ENCODE peak calls at places on chromosomes 5 and 9, in seven cellular contexts. J is neural progenitor cell; F is endothelial cell of umbilical vein; E is effector memory CD4-positive, alpha-beta T cell; Z is neuronal stem cell; K is CD4-positive, alpha-beta T cell; I is CD8-positive, alpha-beta T cell. R is an unnamed sample.

GRCh38 chr5:150473673-150474358 is 24.3 kb upstream of the RPS14 start:
- DNase-seq in J (peak; percentile 80), F (no peak), E (no peak), Z (no peak), K (no peak), I (no peak), R (no peak)

GRCh38 chr9:34139477-34140146 is 13.1 kb upstream of the DCAF12 start:
- DNase-seq in J (no peak), F (peak; percentile 89), E (no peak), Z (no peak), K (no peak), I (no peak), R (no peak)

GRCh38 chr9:71796368-71796767 is 28.1 kb upstream of the CEMIP2 start:
- DNase-seq in J (no peak), F (no peak), E (no peak), Z (no peak), K (no peak), I (no peak), R (no peak)

GRCh38 chr5:43123887-43124286 is 3.2 kb downstream of the ZNF131 start:
- DNase-seq in J (no peak), F (no peak), E (no peak), Z (no peak), K (no peak), I (no peak), R (no peak)

GRCh38 chr5:78537406-78537805 is 111.2 kb downstream of the LHFPL2 start:
- DNase-seq in J (no peak), F (no peak), E (no peak), Z (no peak), K (no peak), I (no peak), R (no peak)

GRCh38 chr9:129497064-129497836 is 123.7 kb downstream of the C9orf50 start:
- DNase-seq in J (no peak), F (peak; percentile 15), E (no peak), Z (no peak), K (no peak), I (no peak), R (no peak)

GRCh38 chr5:125316913-125317545 is 570.6 kb upstream of the ZNF608 start:
- DNase-seq in J (peak; percentile 8), F (no peak), E (no peak), Z (no peak), K (no peak), I (no peak), R (no peak)

GRCh38 chr5:98933446-98934072 is 4.8 kb upstream of the CHD1 start:
- DNase-seq in J (no peak), F (no peak), E (no peak), Z (no peak), K (peak; percentile 26), I (peak; percentile 34), R (no peak)

GRCh38 chr5:5419291-5420210 is 2.9 kb upstream of the ICE1 start:
- DNase-seq in J (peak; percentile 68), F (peak; percentile 61), E (no peak), Z (peak; percentile 27), K (no peak), I (no peak), R (no peak)

GRCh38 chr9:38016375-38017120 is 52.5 kb downstream of the SHB start:
- DNase-seq in J (no peak), F (no peak), E (no peak), Z (no peak), K (no peak), I (no peak), R (no peak)

GRCh38 chr9:18382243-18382642 is 91.7 kb upstream of the ADAMTSL1 start:
- DNase-seq in J (no peak), F (peak; percentile 54), E (no peak), Z (no peak), K (no peak), I (no peak), R (no peak)

GRCh38 chr5:115329475-115329874 is 33.0 kb upstream of the CCDC112 start:
- DNase-seq in J (peak; percentile 6), F (no peak), E (no peak), Z (no peak), K (no peak), I (no peak), R (no peak)

GRCh38 chr9:108534741-108535140 is 321.0 kb downstream of the ACTL7B start:
- DNase-seq in J (no peak), F (no peak), E (no peak), Z (no peak), K (no peak), I (no peak), R (no peak)

DNA sequence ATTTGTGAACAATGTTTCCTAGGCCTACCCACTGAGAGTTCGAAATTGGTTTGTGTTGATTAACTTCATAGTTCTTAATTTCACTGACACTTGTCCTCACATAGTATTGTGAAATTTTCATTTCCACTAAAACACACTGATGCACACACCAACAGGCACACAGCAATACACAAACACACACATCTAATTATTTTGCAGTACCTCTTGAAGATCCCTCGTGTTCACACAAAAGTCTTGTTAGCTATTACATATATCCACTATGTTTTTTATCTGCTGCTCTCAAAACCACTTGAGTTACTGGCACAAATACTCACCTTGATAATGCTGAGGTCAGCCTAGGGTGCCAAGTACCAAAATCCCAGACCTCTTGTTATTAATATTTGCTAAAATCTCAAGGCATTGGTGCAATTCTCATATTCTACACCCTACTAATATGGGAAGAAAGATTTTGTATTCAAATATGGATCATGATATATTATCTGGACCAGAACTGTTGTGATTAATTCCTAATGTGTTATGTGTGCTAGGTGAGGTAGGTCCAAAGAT is 767.4 kb upstream of the CDH10 start:
- DNase-seq in J (no peak), F (no peak), E (no peak), Z (no peak), K (no peak), I (no peak), R (no peak)
- H3K9me3 ChIP-seq in J (no peaks in the 10 kb centered on the region), F (no peaks in the 10 kb centered on the region), E (no peaks in the 10 kb centered on the region), Z (no peaks in the 10 kb centered on the region), K (no peaks in the 10 kb centered on the region), I (no peaks in the 10 kb centered on the region), R (no peaks in the 10 kb centered on the region)

DNA sequence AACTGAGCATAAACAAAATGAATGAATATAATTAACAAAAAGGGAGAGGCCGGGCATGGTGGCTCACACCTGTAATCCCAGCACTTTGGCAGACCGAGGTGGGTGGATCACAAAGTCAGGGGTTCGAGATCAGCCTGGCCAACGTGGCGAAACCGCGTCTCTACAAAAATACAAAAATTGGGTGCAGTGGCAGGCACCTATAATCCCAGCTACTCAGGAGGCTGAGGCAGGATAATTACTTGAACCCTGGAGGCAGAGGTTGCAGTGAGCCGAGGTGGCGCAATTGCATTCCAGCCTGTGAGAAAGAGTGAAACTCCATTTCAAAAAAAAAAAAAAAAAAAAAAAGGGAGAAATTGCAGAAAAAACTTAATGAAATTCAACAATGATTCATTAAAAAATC is 839.3 kb upstream of the CTNND2 start:
- DNase-seq in J (no peak), F (no peak), E (no peak), Z (no peak), K (no peak), I (no peak), R (no peak)
- H3K9me3 ChIP-seq in J (no peaks in the 10 kb centered on the region), F (no peaks in the 10 kb centered on the region), E (no peaks in the 10 kb centered on the region), Z (no peaks in the 10 kb centered on the region), K (no peaks in the 10 kb centered on the region), I (no peaks in the 10 kb centered on the region), R (no peaks in the 10 kb centered on the region)

GRCh38 chr5:165448773-165449172 is 1943.4 kb downstream of the MAT2B start:
- DNase-seq in J (no peak), F (peak; percentile 15), E (no peak), Z (no peak), K (no peak), I (no peak), R (no peak)
- H3K9me3 ChIP-seq in J (no peaks in the 10 kb centered on the region), F (no peaks in the 10 kb centered on the region), E (peaks cover 3% of the 10 kb centered on the region), Z (no peaks in the 10 kb centered on the region), K (no peaks in the 10 kb centered on the region), I (no peaks in the 10 kb centered on the region), R (no peaks in the 10 kb centered on the region)

GRCh38 chr5:3303777-3304176 is 291.9 kb upstream of the IRX1 start:
- DNase-seq in J (no peak), F (no peak), E (no peak), Z (no peak), K (no peak), I (no peak), R (no peak)

GRCh38 chr5:3302228-3302627 is 293.4 kb upstream of the IRX1 start:
- DNase-seq in J (no peak), F (no peak), E (no peak), Z (no peak), K (no peak), I (no peak), R (no peak)

GRCh38 chr5:3301316-3301715 is 294.3 kb upstream of the IRX1 start:
- DNase-seq in J (no peak), F (no peak), E (no peak), Z (no peak), K (no peak), I (no peak), R (no peak)

GRCh38 chr5:3299441-3299840 is 296.2 kb upstream of the IRX1 start:
- DNase-seq in J (no peak), F (no peak), E (no peak), Z (no peak), K (no peak), I (no peak), R (no peak)

DNA sequence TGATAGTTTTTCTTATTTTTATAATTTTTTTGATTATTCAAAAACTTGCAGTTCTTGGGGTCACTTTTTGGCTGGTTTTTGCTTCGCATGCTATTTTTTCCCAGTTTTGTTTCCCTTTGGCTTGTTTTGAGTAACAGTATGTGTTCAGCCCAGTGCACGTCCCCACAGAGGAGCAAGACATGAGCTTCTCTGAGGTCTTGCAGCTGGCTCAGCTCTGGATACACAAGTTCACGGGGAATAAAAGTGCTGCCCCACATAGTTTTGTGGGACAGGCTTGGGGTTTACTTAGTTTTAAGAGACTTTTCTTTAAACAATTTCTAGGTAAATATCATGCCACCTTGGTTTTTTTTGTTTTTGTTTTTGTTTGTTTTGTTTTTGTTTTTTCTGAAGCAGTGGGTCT is 297.8 kb upstream of the IRX1 start:
- DNase-seq in J (no peak), F (no peak), E (no peak), Z (no peak), K (no peak), I (no peak), R (no peak)
- H3K9me3 ChIP-seq in J (no peaks in the 10 kb centered on the region), F (peaks cover 2% of the 10 kb centered on the region), E (no peaks in the 10 kb centered on the region), Z (no peaks in the 10 kb centered on the region), K (no peaks in the 10 kb centered on the region), I (no peaks in the 10 kb centered on the region), R (no peaks in the 10 kb centered on the region)

GRCh38 chr5:28580616-28581015 is 1542.2 kb upstream of the CDH9 start:
- DNase-seq in J (no peak), F (no peak), E (no peak), Z (no peak), K (no peak), I (no peak), R (no peak)
- H3K9me3 ChIP-seq in J (no peaks in the 10 kb centered on the region), F (peaks cover 3% of the 10 kb centered on the region), E (no peaks in the 10 kb centered on the region), Z (peaks cover 28% of the 10 kb centered on the region), K (no peaks in the 10 kb centered on the region), I (peaks cover 9% of the 10 kb centered on the region), R (no peaks in the 10 kb centered on the region)

GRCh38 chr9:69392826-69393225 is 67.8 kb downstream of the ENTREP1 start:
- DNase-seq in J (no peak), F (no peak), E (no peak), Z (no peak), K (no peak), I (no peak), R (no peak)
- H3K9me3 ChIP-seq in J (no peaks in the 10 kb centered on the region), F (no peaks in the 10 kb centered on the region), E (no peaks in the 10 kb centered on the region), Z (no peaks in the 10 kb centered on the region), K (no peaks in the 10 kb centered on the region), I (no peaks in the 10 kb centered on the region), R (no peaks in the 10 kb centered on the region)

GRCh38 chr9:125574136-125574877 is 132.7 kb downstream of the MAPKAP1 start:
- DNase-seq in J (no peak), F (no peak), E (no peak), Z (no peak), K (no peak), I (no peak), R (no peak)
- H3K9me3 ChIP-seq in J (peaks cover 25% of the 10 kb centered on the region), F (no peaks in the 10 kb centered on the region), E (no peaks in the 10 kb centered on the region), Z (peaks cover 32% of the 10 kb centered on the region), K (peaks cover 3% of the 10 kb centered on the region), I (no peaks in the 10 kb centered on the region), R (no peaks in the 10 kb centered on the region)

GRCh38 chr5:141150215-141150992 is 547 bp downstream of the PCDHB6 start:
- DNase-seq in J (no peak), F (no peak), E (no peak), Z (no peak), K (no peak), I (no peak), R (no peak)
- H3K9me3 ChIP-seq in J (no peaks in the 10 kb centered on the region), F (no peaks in the 10 kb centered on the region), E (no peaks in the 10 kb centered on the region), Z (peaks cover 8% of the 10 kb centered on the region), K (peaks cover 8% of the 10 kb centered on the region), I (peaks cover 4% of the 10 kb centered on the region), R (no peaks in the 10 kb centered on the region)